ENCODE peak calls at places on chromosomes 13 and 19, in six cellular contexts. One of them, this sample, is unnamed.

GRCh38 chr13:32647926-32648325 is 61.7 kb downstream of the PDS5B start:
- DNase-seq in right atrium auricular region: no peak
- DNase-seq in left ventricle myocardium inferior: no peak
- DNase-seq in fibroblast of the conjunctiva: no peak
- DNase-seq in stimulated activated CD8-positive, alpha-beta memory T cell treated with anti-CD3 and anti-CD28 coated beads, Interleukin-4, amount 100 ng/mL, for 4 hours: no peak
- DNase-seq in upper lobe of right lung: no peak
- DNase-seq in this sample: no peak

GRCh38 chr19:5679289-5680082 is 830 bp downstream of the MICOS13 start:
- DNase-seq in right atrium auricular region: no peak
- DNase-seq in left ventricle myocardium inferior: no peak
- DNase-seq in fibroblast of the conjunctiva: no peak
- DNase-seq in stimulated activated CD8-positive, alpha-beta memory T cell treated with anti-CD3 and anti-CD28 coated beads, Interleukin-4, amount 100 ng/mL, for 4 hours: no peak
- DNase-seq in upper lobe of right lung: no peak
- DNase-seq in this sample: no peak

GRCh38 chr13:40665061-40665753 is 1.2 kb downstream of the FOXO1 start:
- DNase-seq in right atrium auricular region: no peak
- DNase-seq in left ventricle myocardium inferior: peak
- DNase-seq in fibroblast of the conjunctiva: no peak
- DNase-seq in stimulated activated CD8-positive, alpha-beta memory T cell treated with anti-CD3 and anti-CD28 coated beads, Interleukin-4, amount 100 ng/mL, for 4 hours: no peak
- DNase-seq in upper lobe of right lung: peak
- DNase-seq in this sample: no peak

GRCh38 chr19:19461671-19462622 is 53.4 kb downstream of the TSSK6 start:
- DNase-seq in right atrium auricular region: peak
- DNase-seq in left ventricle myocardium inferior: peak
- DNase-seq in fibroblast of the conjunctiva: peak
- DNase-seq in stimulated activated CD8-positive, alpha-beta memory T cell treated with anti-CD3 and anti-CD28 coated beads, Interleukin-4, amount 100 ng/mL, for 4 hours: no peak
- DNase-seq in upper lobe of right lung: peak
- DNase-seq in this sample: no peak

GRCh38 chr13:26529441-26529840 is 28.0 kb upstream of the WASF3 start:
- DNase-seq in right atrium auricular region: no peak
- DNase-seq in left ventricle myocardium inferior: peak
- DNase-seq in fibroblast of the conjunctiva: no peak
- DNase-seq in stimulated activated CD8-positive, alpha-beta memory T cell treated with anti-CD3 and anti-CD28 coated beads, Interleukin-4, amount 100 ng/mL, for 4 hours: no peak
- DNase-seq in upper lobe of right lung: no peak
- DNase-seq in this sample: peak

GRCh38 chr13:111211789-111212516 is 96.8 kb downstream of the ARHGEF7 start:
- DNase-seq in right atrium auricular region: no peak
- DNase-seq in left ventricle myocardium inferior: no peak
- DNase-seq in fibroblast of the conjunctiva: no peak
- DNase-seq in stimulated activated CD8-positive, alpha-beta memory T cell treated with anti-CD3 and anti-CD28 coated beads, Interleukin-4, amount 100 ng/mL, for 4 hours: no peak
- DNase-seq in upper lobe of right lung: no peak
- DNase-seq in this sample: no peak

GRCh38 chr19:2308114-2308556 is at the start of gene LINGO3:
- DNase-seq in right atrium auricular region: no peak
- DNase-seq in left ventricle myocardium inferior: no peak
- DNase-seq in fibroblast of the conjunctiva: no peak
- DNase-seq in stimulated activated CD8-positive, alpha-beta memory T cell treated with anti-CD3 and anti-CD28 coated beads, Interleukin-4, amount 100 ng/mL, for 4 hours: no peak
- DNase-seq in upper lobe of right lung: no peak
- DNase-seq in this sample: no peak

GRCh38 chr13:98221234-98221633 is 44.2 kb upstream of the RNF113B start:
- DNase-seq in right atrium auricular region: no peak
- DNase-seq in left ventricle myocardium inferior: no peak
- DNase-seq in fibroblast of the conjunctiva: no peak
- DNase-seq in stimulated activated CD8-positive, alpha-beta memory T cell treated with anti-CD3 and anti-CD28 coated beads, Interleukin-4, amount 100 ng/mL, for 4 hours: no peak
- DNase-seq in upper lobe of right lung: no peak
- DNase-seq in this sample: no peak

GRCh38 chr19:50975766-50976165 is 6.4 kb upstream of the KLK6 start:
- DNase-seq in right atrium auricular region: no peak
- DNase-seq in left ventricle myocardium inferior: no peak
- DNase-seq in fibroblast of the conjunctiva: no peak
- DNase-seq in stimulated activated CD8-positive, alpha-beta memory T cell treated with anti-CD3 and anti-CD28 coated beads, Interleukin-4, amount 100 ng/mL, for 4 hours: no peak
- DNase-seq in upper lobe of right lung: no peak
- DNase-seq in this sample: peak

GRCh38 chr13:50319603-50320296 is 304.5 kb downstream of the KCNRG start:
- DNase-seq in right atrium auricular region: no peak
- DNase-seq in left ventricle myocardium inferior: no peak
- DNase-seq in fibroblast of the conjunctiva: no peak
- DNase-seq in stimulated activated CD8-positive, alpha-beta memory T cell treated with anti-CD3 and anti-CD28 coated beads, Interleukin-4, amount 100 ng/mL, for 4 hours: no peak
- DNase-seq in upper lobe of right lung: no peak
- DNase-seq in this sample: peak

GRCh38 chr13:64471916-64472315 is 2758.2 kb downstream of the PCDH9 start:
- DNase-seq in right atrium auricular region: no peak
- DNase-seq in left ventricle myocardium inferior: no peak
- DNase-seq in fibroblast of the conjunctiva: peak
- DNase-seq in stimulated activated CD8-positive, alpha-beta memory T cell treated with anti-CD3 and anti-CD28 coated beads, Interleukin-4, amount 100 ng/mL, for 4 hours: no peak
- DNase-seq in upper lobe of right lung: no peak
- DNase-seq in this sample: no peak

GRCh38 chr13:30504081-30504480 is 38.3 kb upstream of the HMGB1 start:
- DNase-seq in right atrium auricular region: no peak
- DNase-seq in left ventricle myocardium inferior: no peak
- DNase-seq in fibroblast of the conjunctiva: no peak
- DNase-seq in stimulated activated CD8-positive, alpha-beta memory T cell treated with anti-CD3 and anti-CD28 coated beads, Interleukin-4, amount 100 ng/mL, for 4 hours: no peak
- DNase-seq in upper lobe of right lung: no peak
- DNase-seq in this sample: no peak

This sample was measured in PC-9.